ENCODE peak calls at places on chromosomes 11 and 22, in seven cellular contexts. U, G, P, Z, R, H and F are unnamed samples. For H3K9me3, the result is how much of the 10 kb centered on the place peaks cover.

GRCh38 chr11:45857834-45858492 is 10.7 kb downstream of the CRY2 start:
- DNase-seq in G (peak), Z (peak), P (no peak), H (no peak), U (no peak), R (peak), F (peak)

GRCh38 chr11:77669848-77670511 is 32.4 kb upstream of the CLNS1A start:
- DNase-seq in R (no peak), G (no peak), Z (no peak), U (no peak), H (no peak), P (no peak), F (no peak)

GRCh38 chr11:2439820-2440219 is 4.5 kb downstream of the TRPM5 start:
- DNase-seq in P (no peak), U (no peak), Z (no peak), H (no peak), R (no peak), G (no peak), F (no peak)

GRCh38 chr11:102831128-102831708 is 12.2 kb downstream of the MMP3 start:
- DNase-seq in P (no peak), U (peak), R (peak), G (no peak), Z (no peak), H (no peak), F (no peak)

GRCh38 chr11:47775240-47775869 is 8.2 kb upstream of the FNBP4 start:
- DNase-seq in P (no peak), U (no peak), G (no peak), R (no peak), Z (no peak), H (no peak), F (no peak)

GRCh38 chr11:130478881-130479280 is 30.4 kb downstream of the ADAMTS15 start:
- DNase-seq in G (no peak), R (peak), U (no peak), P (no peak), Z (no peak), H (no peak), F (no peak)

GRCh38 chr22:42969348-42969975 is 45.5 kb downstream of the PACSIN2 start:
- DNase-seq in G (no peak), R (no peak), H (no peak), Z (no peak), U (no peak), P (no peak), F (no peak)

GRCh38 chr11:76395296-76395695 is 14.2 kb downstream of the GVQW3 start:
- DNase-seq in R (no peak), H (no peak), U (no peak), Z (no peak), P (no peak), G (no peak), F (no peak)

GRCh38 chr11:108122166-108122628 is 830 bp downstream of the ACAT1 start:
- DNase-seq in U (peak), R (no peak), G (no peak), H (no peak), P (no peak), Z (peak), F (no peak)

GRCh38 chr22:50115693-50116092 is 25.9 kb downstream of the MOV10L1 start:
- DNase-seq in R (no peak), U (no peak), Z (no peak), G (no peak), H (no peak), P (no peak), F (peak)

GRCh38 chr11:117870176-117870952 is 6.1 kb downstream of the FXYD6 start:
- DNase-seq in Z (no peak), U (no peak), H (no peak), R (no peak), P (no peak), G (no peak), F (no peak)

GRCh38 chr11:100812517-100812916 is 125.4 kb downstream of the ARHGAP42 start:
- DNase-seq in Z (no peak), P (no peak), R (no peak), H (no peak), U (no peak), G (no peak), F (no peak)
- H3K9me3 ChIP-seq in Z (under half), P (under half), R (under half), H (under half), U (under half), G (under half), F (under half)

GRCh38 chr22:19119949-19120348 is 2.3 kb downstream of the DGCR2 start:
- DNase-seq in U (no peak), P (peak), H (no peak), G (no peak), Z (no peak), R (no peak), F (no peak)
- H3K4me3 ChIP-seq in U (no peak), P (no peak), H (peak), G (peak), Z (no peak), R (no peak), F (no peak)

GRCh38 chr11:64124147-64124546 is 41.8 kb downstream of the MACROD1 start:
- DNase-seq in Z (no peak), U (no peak), H (no peak), G (no peak), P (no peak), R (no peak), F (no peak)
- TF ChIP-seq CTCF in Z (no peak), U (no peak), H (no peak), G (no peak), P (no peak), R (no peak), F (no peak)

GRCh38 chr22:49034836-49035817 is 792.5 kb downstream of the BRD1 start:
- DNase-seq in U (no peak), R (no peak), Z (no peak), P (peak), H (no peak), G (no peak), F (peak)

GRCh38 chr22:49033616-49034015 is 794.1 kb downstream of the BRD1 start:
- DNase-seq in U (no peak), H (no peak), R (no peak), Z (no peak), P (peak), G (no peak), F (peak)

GRCh38 chr22:49028111-49028510 is 799.6 kb downstream of the BRD1 start:
- DNase-seq in R (no peak), U (no peak), P (no peak), G (no peak), Z (no peak), H (no peak), F (peak)

GRCh38 chr22:49032821-49033220 is 794.9 kb downstream of the BRD1 start:
- DNase-seq in P (peak), G (no peak), R (no peak), Z (no peak), U (no peak), H (no peak), F (peak)

GRCh38 chr22:49031746-49032330 is 795.8 kb downstream of the BRD1 start:
- DNase-seq in H (no peak), P (peak), U (no peak), Z (no peak), R (no peak), G (no peak), F (peak)
- H3K9me3 ChIP-seq in H (under half), P (under half), U (under half), Z (under half), R (under half), G (under half), F (under half)

GRCh38 chr11:72592698-72593097 is 81.5 kb downstream of the PDE2A start:
- DNase-seq in Z (no peak), H (no peak), P (no peak), G (no peak), U (no peak), R (no peak), F (no peak)

GRCh38 chr11:72594493-72595291 is 79.5 kb downstream of the PDE2A start:
- DNase-seq in U (no peak), G (no peak), H (no peak), Z (no peak), R (no peak), P (no peak), F (no peak)

GRCh38 chr11:72598466-72598865 is 75.8 kb downstream of the PDE2A start:
- DNase-seq in H (no peak), R (peak), U (no peak), Z (no peak), G (no peak), P (no peak), F (no peak)

GRCh38 chr11:72591785-72592490 is 82.3 kb downstream of the PDE2A start:
- DNase-seq in R (no peak), H (peak), U (no peak), P (no peak), Z (no peak), G (no peak), F (no peak)

DNA sequence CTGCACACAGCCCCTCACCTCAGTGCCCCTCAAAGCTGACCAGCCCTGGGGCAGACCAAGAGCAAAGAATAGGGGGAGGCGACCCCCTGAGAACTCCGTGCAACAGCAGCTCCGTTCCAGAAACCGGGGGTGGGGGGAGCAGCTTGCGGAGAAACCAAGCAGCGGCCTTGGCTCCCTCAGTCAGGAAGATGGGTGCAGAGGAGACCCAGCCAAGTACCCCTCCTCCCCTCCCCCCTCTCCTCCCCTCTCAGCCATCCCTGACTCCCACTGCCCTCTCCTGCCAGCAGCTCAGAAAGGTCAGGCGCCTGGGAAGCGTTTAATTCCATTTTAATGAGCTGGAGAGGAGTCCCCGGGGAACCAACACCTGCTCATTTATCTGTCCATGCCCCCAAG is 78.9 kb downstream of the PDE2A start:
- DNase-seq in Z (no peak), G (no peak), H (no peak), R (no peak), P (no peak), U (no peak), F (no peak)
- H3K4me3 ChIP-seq in Z (no peak), G (no peak), H (no peak), R (no peak), P (no peak), U (no peak), F (no peak)